ENCODE peak calls at places on chromosomes 11 and 22, in four cellular contexts. I is endodermal cell, R is gastrocnemius medialis, F is hepatocyte. G is an unnamed sample.
A peak's percentile ranks its signal among the peaks of the same experiment; 100 is the strongest.

GRCh38 chr11:120019191-120019590 is 118.7 kb downstream of the TRIM29 start:
- DNase-seq in F (no peak), I (no peak), R (no peak), G (no peak)

GRCh38 chr11:6576471-6577373 is 26.7 kb downstream of the RRP8 start:
- DNase-seq in R (no peak), F (peak; percentile 58), I (no peak), G (peak; percentile 60)

GRCh38 chr22:29083576-29084566 is 11.0 kb downstream of the KREMEN1 start:
- DNase-seq in I (no peak), F (no peak), R (no peak), G (no peak)

GRCh38 chr11:46574656-46575055 is 19.2 kb downstream of the AMBRA1 start:
- DNase-seq in R (no peak), I (no peak), F (no peak), G (no peak)

GRCh38 chr11:6229911-6230310 is 4.5 kb downstream of the FHIP1B start:
- DNase-seq in R (no peak), I (no peak), F (peak; percentile 63), G (no peak)

GRCh38 chr11:9838961-9839360 is 175.1 kb downstream of the SWAP70 start:
- DNase-seq in I (no peak), F (no peak), R (no peak), G (no peak)

GRCh38 chr11:76493626-76494539 is 49.1 kb downstream of the EMSY start:
- DNase-seq in R (no peak), F (no peak), I (no peak), G (no peak)

GRCh38 chr11:32434387-32435151 is 770 bp downstream of the WT1 start:
- DNase-seq in R (no peak), F (no peak), I (peak; percentile 85), G (peak; percentile 52)

GRCh38 chr11:9222654-9223053 is 42.5 kb downstream of the DENND5A start:
- DNase-seq in I (peak; percentile 10), R (no peak), F (no peak), G (no peak)

GRCh38 chr11:62449451-62449851 is 30.6 kb downstream of the SCGB1A1 start:
- DNase-seq in I (no peak), R (no peak), F (no peak), G (no peak)

GRCh38 chr11:73376803-73377629 is 817 bp downstream of the RELT start:
- DNase-seq in I (peak; percentile 81), R (peak; percentile 86), F (peak; percentile 75), G (no peak)
- H3K4me3 ChIP-seq in I (peak overlapping the region; percentile 78), R (peak overlapping the region; percentile 60), F (peak overlapping the region; percentile 87), G (peak overlapping the region; percentile 82)

DNA sequence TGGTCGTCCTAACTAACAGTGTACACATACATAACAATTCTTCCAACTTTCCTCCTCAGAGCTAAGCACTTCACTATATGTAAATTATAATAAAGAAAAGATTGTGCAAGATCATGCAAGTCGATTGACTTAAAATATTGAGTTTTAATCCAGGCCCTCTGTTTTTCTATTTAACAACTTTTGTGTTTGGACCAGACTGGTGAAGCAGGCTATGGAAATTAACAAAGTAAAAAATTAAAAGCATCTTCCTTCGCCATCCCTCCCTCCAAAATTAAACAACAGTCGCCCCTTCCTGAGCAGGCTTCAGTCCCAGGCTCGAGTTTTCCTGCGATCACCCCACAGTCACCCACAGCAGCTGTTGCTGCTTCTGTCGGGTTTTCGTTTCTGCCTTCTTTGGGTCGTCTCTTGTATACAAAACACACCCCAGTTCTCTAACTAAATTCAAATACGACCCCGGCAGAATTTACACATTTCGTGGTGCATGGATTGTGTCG is 4.7 kb downstream of the ALX4 start:
- DNase-seq in I (no peak), R (no peak), F (no peak), G (no peak)
- H3K4me3 ChIP-seq in I (no peak overlapping the region), R (peak overlapping the region; percentile 41), F (peak overlapping the region; percentile 31), G (peak overlapping the region; percentile 56)

GRCh38 chr11:66115638-66116410 is 45.8 kb downstream of the PACS1 start:
- DNase-seq in F (no peak), R (no peak), I (no peak), G (no peak)
- H3K4me3 ChIP-seq in F (no peak overlapping the region), R (no peak overlapping the region), I (no peak overlapping the region), G (no peak overlapping the region)

GRCh38 chr22:11066458-11067285 is 4461.3 kb upstream of the OR11H1 start:
- DNase-seq in R (peak; percentile 16), F (peak; percentile 26), I (peak; percentile 44), G (no peak)
- H3K4me3 ChIP-seq in R (no peak overlapping the region), F (no peak overlapping the region), I (peak overlapping the region; percentile 66), G (no peak overlapping the region)

DNA sequence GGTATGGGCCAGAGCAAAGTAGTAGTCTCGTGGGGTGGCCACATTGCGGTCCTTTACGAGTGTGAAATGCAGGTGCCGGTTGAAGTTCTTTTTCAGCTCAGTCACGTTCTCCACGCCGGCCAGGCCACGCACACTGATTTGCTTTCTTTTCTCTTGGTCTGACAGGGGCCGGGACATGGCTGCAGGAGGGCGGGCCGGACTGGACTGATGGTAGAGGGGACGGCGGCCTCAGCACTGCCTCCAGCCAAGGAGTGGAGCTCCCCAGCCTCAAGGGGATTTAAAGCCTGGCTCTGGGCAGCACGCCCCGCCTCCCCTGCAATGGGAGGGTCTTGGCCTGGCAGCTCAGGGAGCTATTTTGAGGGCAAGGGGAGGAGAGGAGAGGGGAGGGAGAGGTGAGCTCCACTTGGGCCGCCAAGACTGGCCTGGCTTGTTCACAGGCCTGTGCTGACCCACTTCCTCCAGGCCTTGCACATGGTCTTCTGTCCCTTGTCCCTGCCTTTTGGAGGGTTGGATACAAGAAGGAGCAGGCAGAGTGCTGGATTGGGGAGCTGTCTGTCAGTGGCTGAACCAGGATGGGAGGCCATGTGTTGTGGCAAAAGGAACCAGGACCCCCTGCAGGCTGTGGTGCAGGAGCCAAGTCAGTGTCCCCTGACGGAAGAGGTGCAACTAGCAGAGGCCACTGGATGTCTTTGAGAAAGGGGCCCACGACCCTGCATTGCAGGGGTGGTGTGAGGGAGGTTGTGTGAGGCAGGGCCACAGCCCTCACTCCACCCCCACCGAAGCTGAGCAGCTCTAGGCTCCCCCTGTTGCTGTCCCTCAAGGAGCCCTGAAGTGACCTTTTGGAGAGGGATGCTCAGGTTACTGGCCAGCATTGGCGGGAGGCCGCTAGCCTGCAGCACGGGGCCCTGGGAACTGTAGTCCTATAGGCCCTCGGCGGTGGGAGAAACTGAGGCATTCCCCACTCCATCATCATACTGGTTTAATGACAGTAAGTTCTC is at the start of gene PYGM:
- DNase-seq in I (peak; percentile 92), R (peak; percentile 98), F (peak; percentile 66), G (peak; percentile 87)
- H3K4me3 ChIP-seq in I (no peak within 1 kb of the TSS), R (peak within 1 kb of the TSS; percentile 42), F (no peak within 1 kb of the TSS), G (peak within 1 kb of the TSS; percentile 20)

GRCh38 chr11:86673872-86674750 is 1.7 kb upstream of the ME3 start:
- DNase-seq in R (no peak), F (no peak), I (no peak), G (no peak)

GRCh38 chr11:86673055-86673843 is 833 bp upstream of the ME3 start:
- DNase-seq in I (no peak), F (no peak), R (no peak), G (no peak)

GRCh38 chr11:86671386-86672006 is 920 bp downstream of the ME3 start:
- DNase-seq in R (peak; percentile 67), I (peak; percentile 75), F (peak; percentile 51), G (peak; percentile 86)

GRCh38 chr11:86670179-86670578 is 2.2 kb downstream of the ME3 start:
- DNase-seq in I (no peak), F (no peak), R (no peak), G (no peak)

GRCh38 chr11:86672007-86672621 is at the start of gene ME3:
- DNase-seq in R (peak; percentile 75), F (peak; percentile 70), I (peak; percentile 86), G (peak; percentile 73)
- H3K4me3 ChIP-seq in R (peak within 1 kb of the TSS; percentile 88), F (peak within 1 kb of the TSS; percentile 72), I (peak within 1 kb of the TSS; percentile 67), G (peak within 1 kb of the TSS; percentile 80)

G was measured in heart right ventricle.